ENCODE peak calls at places on chromosomes 16 and 17, in four cellular contexts. V is fibroblast of villous mesenchyme, L is dorsolateral prefrontal cortex, K is esophagus muscularis mucosa. X is an unnamed sample.

GRCh38 chr16:85046957-85047866 is 19.6 kb downstream of the KIAA0513 start:
- DNase-seq in V (peak), L (no peak), K (no peak), X (no peak)

GRCh38 chr16:49473773-49474172 is 100.2 kb downstream of the C16orf78 start:
- DNase-seq in V (no peak), L (no peak), K (no peak), X (no peak)

GRCh38 chr16:14955546-14956231 is 18.4 kb downstream of the NPIPA1 start:
- DNase-seq in V (no peak), K (no peak), L (no peak), X (no peak)

GRCh38 chr17:76643553-76644148 is at the start of gene ST6GALNAC1:
- DNase-seq in V (no peak), K (no peak), L (no peak), X (peak)

GRCh38 chr17:61397086-61397842 is 2.4 kb upstream of the TBX2 start:
- DNase-seq in V (peak), L (no peak), K (no peak), X (no peak)

GRCh38 chr17:80743181-80743771 is 198.6 kb downstream of the RPTOR start:
- DNase-seq in L (no peak), K (no peak), V (peak), X (no peak)

GRCh38 chr17:48037036-48037881 is at the start of gene COPZ2:
- DNase-seq in V (peak), K (no peak), L (no peak), X (no peak)

GRCh38 chr17:75721463-75722011 is 278 bp downstream of the ITGB4 start:
- DNase-seq in V (no peak), L (no peak), K (no peak), X (no peak)

GRCh38 chr17:33986088-33986487 is 269.0 kb upstream of the CCL2 start:
- DNase-seq in V (no peak), L (no peak), K (no peak), X (no peak)

GRCh38 chr17:68195667-68196393 is 52.0 kb upstream of the AMZ2 start:
- DNase-seq in V (no peak), L (no peak), K (no peak), X (no peak)

GRCh38 chr17:7262192-7263070 is at the start of gene CLDN7:
- DNase-seq in V (no peak), L (no peak), K (no peak), X (no peak)

GRCh38 chr17:75551276-75551675 is 25.8 kb downstream of the LLGL2 start:
- DNase-seq in L (no peak), K (no peak), V (peak), X (no peak)

GRCh38 chr17:39939588-39940419 is 12.3 kb downstream of the LRRC3C start:
- DNase-seq in K (no peak), V (peak), L (no peak), X (peak)

GRCh38 chr17:39791296-39791992 is 53.7 kb downstream of the GRB7 start:
- DNase-seq in V (no peak), K (no peak), L (no peak), X (no peak)

GRCh38 chr16:1918312-1918889 is at the start of gene HS3ST6:
- DNase-seq in V (no peak), K (no peak), L (no peak), X (no peak)

GRCh38 chr16:87979352-87979751 is 28.1 kb downstream of the BANP start:
- DNase-seq in K (no peak), V (no peak), L (no peak), X (no peak)

GRCh38 chr17:17745476-17746455 is 64.5 kb downstream of the RAI1 start:
- DNase-seq in L (no peak), V (no peak), K (no peak), X (no peak)

GRCh38 chr17:32854177-32854576 is 22.7 kb downstream of the MYO1D start:
- DNase-seq in L (no peak), V (no peak), K (no peak), X (no peak)

GRCh38 chr17:49454050-49454449 is 39.4 kb upstream of the PHB1 start:
- DNase-seq in V (no peak), L (peak), K (no peak), X (no peak)

GRCh38 chr17:30093463-30094147 is 23.0 kb upstream of the NSRP1 start:
- DNase-seq in K (peak), L (no peak), V (peak), X (peak)

GRCh38 chr17:73365203-73365933 is 53.6 kb upstream of the CDC42EP4 start:
- DNase-seq in L (no peak), K (no peak), V (no peak), X (no peak)

GRCh38 chr17:73363788-73364522 is 52.2 kb upstream of the CDC42EP4 start:
- DNase-seq in K (no peak), L (no peak), V (no peak), X (no peak)

GRCh38 chr17:73368085-73368631 is 56.4 kb upstream of the CDC42EP4 start:
- DNase-seq in K (no peak), L (no peak), V (no peak), X (no peak)

GRCh38 chr17:73369126-73369525 is 57.3 kb upstream of the CDC42EP4 start:
- DNase-seq in K (no peak), V (peak), L (no peak), X (no peak)

GRCh38 chr17:73365934-73366623 is 54.3 kb upstream of the CDC42EP4 start:
- DNase-seq in V (no peak), L (no peak), K (no peak), X (no peak)
- H3K4me3 ChIP-seq in V (no peak), L (no peak), K (no peak), X (no peak)

GRCh38 chr16:86505185-86505898 is 5.0 kb upstream of the FOXF1 start:
- DNase-seq in K (no peak), V (peak), L (no peak), X (no peak)

GRCh38 chr16:86502856-86503748 is 7.2 kb upstream of the FOXF1 start:
- DNase-seq in K (no peak), L (no peak), V (peak), X (no peak)

GRCh38 chr16:86505899-86506864 is 4.1 kb upstream of the FOXF1 start:
- DNase-seq in L (no peak), K (no peak), V (no peak), X (no peak)

GRCh38 chr16:86503830-86504229 is 6.5 kb upstream of the FOXF1 start:
- DNase-seq in V (no peak), K (no peak), L (no peak), X (no peak)

DNA sequence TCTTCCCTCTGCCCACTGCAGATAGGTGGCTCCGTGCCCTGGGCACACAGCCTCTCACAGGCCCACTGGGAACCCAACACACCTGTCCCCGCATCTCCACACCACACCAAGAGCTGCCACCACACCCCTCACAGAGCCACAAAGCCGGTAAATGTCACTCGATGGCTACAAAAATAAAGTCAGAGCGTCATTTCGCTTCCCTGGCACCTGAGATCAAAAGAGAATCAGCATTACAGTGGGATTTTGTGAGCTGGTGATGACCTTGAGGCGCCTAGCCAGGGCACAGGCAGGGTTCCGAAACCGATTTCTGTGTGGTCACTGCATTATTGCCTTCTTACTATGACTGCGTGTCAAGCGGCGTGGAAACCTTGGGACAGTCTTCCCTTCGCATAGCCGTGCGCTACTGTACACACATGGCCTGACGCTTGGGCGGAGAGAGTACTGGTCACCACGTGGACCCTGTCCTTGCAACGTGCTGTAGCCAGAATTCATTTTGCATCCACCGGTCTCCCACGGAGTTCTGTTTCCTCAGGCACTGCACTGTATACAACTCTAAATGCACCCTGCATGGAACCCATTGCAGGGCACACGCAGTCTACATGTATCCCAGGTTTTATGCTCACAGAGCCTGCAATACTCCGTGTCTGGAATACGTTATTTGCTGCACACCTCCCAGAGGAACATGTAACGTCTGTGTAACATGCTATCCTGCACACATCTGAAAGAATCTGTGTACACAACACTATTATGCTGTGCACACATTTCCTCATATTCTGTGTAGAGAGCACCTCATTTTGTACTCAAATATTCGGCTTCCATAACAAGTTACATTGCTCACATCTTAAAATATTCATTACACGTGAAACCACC is 5.8 kb upstream of the FOXF1 start:
- DNase-seq in L (no peak), V (no peak), K (no peak), X (no peak)
- H3K4me3 ChIP-seq in L (no peak), V (peak), K (peak), X (no peak)

GRCh38 chr17:384622-385194 is 32.1 kb upstream of the RPH3AL start:
- DNase-seq in K (no peak), L (no peak), V (no peak), X (no peak)
- H3K4me3 ChIP-seq in K (peak), L (peak), V (no peak), X (no peak)

DNA sequence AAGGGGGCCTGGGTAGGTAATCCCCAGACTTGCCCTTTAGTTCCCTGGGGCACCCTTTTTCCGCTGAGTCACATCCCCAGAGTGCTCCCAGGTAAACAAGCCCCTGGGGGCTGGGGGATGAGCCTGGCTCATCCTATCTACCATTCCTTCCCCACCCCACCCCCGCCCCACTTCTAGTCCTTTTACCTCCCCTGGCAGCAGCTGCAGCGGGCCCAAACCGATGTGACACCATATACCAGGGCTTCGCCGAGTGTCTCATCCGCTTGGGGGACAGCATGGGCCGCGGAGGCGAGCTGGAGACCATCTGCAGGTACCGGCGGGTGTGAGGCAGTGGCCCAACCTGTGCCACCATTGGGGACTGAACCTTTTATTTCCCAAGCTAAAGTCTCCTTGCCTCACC is 860 bp downstream of the NRN1L start:
- DNase-seq in K (no peak), V (no peak), L (no peak), X (no peak)
- H3K4me3 ChIP-seq in K (no peak), V (no peak), L (no peak), X (no peak)

DNA sequence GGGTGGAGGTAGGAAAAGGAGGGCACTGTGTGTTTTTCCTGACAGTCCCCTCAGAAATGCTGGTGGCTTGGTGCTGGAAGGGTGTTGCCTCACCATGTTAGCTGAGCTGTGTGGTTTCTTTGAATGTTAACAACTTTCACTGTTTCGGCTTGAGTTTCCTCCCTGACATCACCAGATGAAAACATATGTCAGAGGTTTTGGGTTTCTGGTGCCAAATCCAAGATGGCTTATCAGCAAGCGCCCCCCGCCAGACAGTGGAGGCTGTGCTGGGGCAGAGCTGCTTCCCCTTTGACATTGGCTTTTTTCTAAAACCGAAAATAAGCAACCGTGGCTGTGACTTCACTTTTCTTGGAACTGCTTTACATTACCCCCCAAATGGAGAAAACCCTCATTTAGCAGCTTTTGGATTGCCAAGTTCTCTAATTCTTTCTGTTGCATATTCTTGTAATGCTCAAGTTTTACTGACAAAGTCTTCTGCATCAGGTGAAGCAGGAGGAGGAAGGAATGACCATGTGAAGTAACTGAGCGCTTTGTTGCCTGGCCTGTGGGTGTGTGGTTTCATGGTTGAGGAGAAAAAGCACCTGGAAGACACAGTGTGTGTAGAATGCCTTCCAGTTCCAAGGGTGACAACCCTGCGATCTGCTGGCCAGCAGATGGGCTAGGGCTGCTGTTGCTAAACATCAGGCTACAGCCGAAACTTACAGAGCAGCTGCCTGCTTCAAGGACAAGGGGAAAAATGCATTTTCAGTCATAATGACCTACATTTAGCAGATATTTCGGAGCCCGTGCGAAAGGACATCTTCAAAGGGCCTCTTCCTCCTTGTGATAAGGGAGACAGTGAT is 9.7 kb downstream of the RMI2 start:
- DNase-seq in V (peak), L (no peak), K (no peak), X (peak)
- H3K4me3 ChIP-seq in V (no peak), L (no peak), K (no peak), X (peak)

X was measured in Jurkat, Clone E6-1.